ENCODE peak calls at places on chromosomes 1 and 21, in four cellular contexts. G, I, N and W are unnamed samples.

GRCh38 chr1:188706742-188707141 is 1770.9 kb downstream of the BRINP3 start:
- DNase-seq in N (no peak), I (no peak), G (no peak), W (no peak)

GRCh38 chr21:34557261-34557660 is 45.3 kb upstream of the KCNE1 start:
- DNase-seq in G (no peak), N (no peak), I (no peak), W (no peak)

GRCh38 chr21:26813426-26813998 is 31.7 kb downstream of the ADAMTS1 start:
- DNase-seq in N (no peak), I (no peak), G (no peak), W (no peak)

GRCh38 chr1:228312091-228312764 is 94.4 kb downstream of the TRIM11 start:
- DNase-seq in N (no peak), G (no peak), I (no peak), W (no peak)

GRCh38 chr1:174406421-174406820 is 41.3 kb upstream of the GPR52 start:
- DNase-seq in N (no peak), I (no peak), G (no peak), W (no peak)

GRCh38 chr1:214426420-214426812 is 125.0 kb downstream of the PTPN14 start:
- DNase-seq in G (no peak), N (no peak), I (no peak), W (no peak)

GRCh38 chr1:228259951-228260350 is 52.1 kb downstream of the OBSCN start:
- DNase-seq in G (peak), N (no peak), I (no peak), W (no peak)

GRCh38 chr21:44892536-44893277 is 19.2 kb upstream of the PTTG1IP start:
- DNase-seq in N (no peak), I (peak), G (peak), W (no peak)

GRCh38 chr21:45016031-45016430 is 58.3 kb upstream of the ADARB1 start:
- DNase-seq in N (no peak), I (no peak), G (peak), W (no peak)

GRCh38 chr1:99980928-99981327 is 11.1 kb downstream of the SLC35A3 start:
- DNase-seq in I (no peak), G (no peak), N (no peak), W (no peak)

GRCh38 chr1:214658785-214659184 is 55.8 kb downstream of the CENPF start:
- DNase-seq in G (peak), N (no peak), I (no peak), W (no peak)

GRCh38 chr1:202143768-202144509 is 598 bp downstream of the ARL8A start:
- DNase-seq in N (no peak), I (no peak), G (peak), W (no peak)